ENCODE peak calls at places on chromosomes 1 and 21, in eight cellular contexts. I is neural crest cell, B is A549, F is brain microvascular endothelial cell, Y is fibroblast of villous mesenchyme, K is astrocyte of the cerebellum, J is AG10803, N is suprapubic skin. P is an unnamed sample.

GRCh38 chr1:233707906-233708292 is 94.0 kb downstream of the KCNK1 start:
- DNase-seq in I (no peak), B (no peak), F (no peak), Y (peak), K (no peak), J (no peak), N (no peak), P (no peak)

GRCh38 chr1:18142969-18143368 is 35.4 kb downstream of the IGSF21 start:
- DNase-seq in I (no peak), B (no peak), F (no peak), Y (no peak), K (no peak), J (no peak), N (no peak), P (no peak)

GRCh38 chr1:94633051-94633450 is 91.5 kb upstream of the F3 start:
- DNase-seq in I (no peak), B (no peak), F (no peak), Y (peak), K (no peak), J (peak), N (no peak), P (no peak)

GRCh38 chr1:205298191-205298994 is 23.2 kb downstream of the NUAK2 start:
- DNase-seq in I (no peak), B (peak), F (peak), Y (peak), K (peak), J (peak), N (no peak), P (no peak)

GRCh38 chr1:232598133-232598532 is 31.8 kb downstream of the SIPA1L2 start:
- DNase-seq in I (no peak), B (no peak), F (no peak), Y (no peak), K (no peak), J (no peak), N (no peak), P (no peak)

GRCh38 chr1:7060826-7061225 is 275.6 kb downstream of the CAMTA1 start:
- DNase-seq in I (no peak), B (no peak), F (no peak), Y (no peak), K (no peak), J (no peak), N (no peak), P (no peak)

GRCh38 chr1:37807220-37807554 is 403 bp upstream of the C1orf122 start:
- DNase-seq in I (no peak), B (no peak), F (no peak), Y (no peak), K (no peak), J (no peak), N (no peak), P (no peak)

GRCh38 chr1:93087532-93087931 is 8.4 kb downstream of the MTF2 start:
- DNase-seq in I (no peak), B (no peak), F (no peak), Y (no peak), K (no peak), J (no peak), N (no peak), P (no peak)

GRCh38 chr21:43734131-43734634 is 15.3 kb downstream of the PDXK start:
- DNase-seq in I (no peak), B (no peak), F (no peak), Y (no peak), K (no peak), J (no peak), N (no peak), P (no peak)

GRCh38 chr1:31932491-31933316 is 5.5 kb downstream of the PTP4A2 start:
- DNase-seq in I (no peak), B (peak), F (no peak), Y (no peak), K (no peak), J (no peak), N (no peak), P (no peak)

GRCh38 chr1:202965441-202965821 is 1.6 kb downstream of the CYB5R1 start:
- DNase-seq in I (no peak), B (no peak), F (no peak), Y (no peak), K (no peak), J (no peak), N (no peak), P (no peak)

GRCh38 chr1:167922023-167922422 is 8.1 kb upstream of the ADCY10 start:
- DNase-seq in I (no peak), B (no peak), F (no peak), Y (peak), K (no peak), J (peak), N (no peak), P (no peak)

GRCh38 chr1:193471981-193472380 is 285.6 kb upstream of the B3GALT2 start:
- DNase-seq in I (no peak), B (no peak), F (peak), Y (no peak), K (no peak), J (no peak), N (no peak), P (peak)

GRCh38 chr21:17667256-17667655 is 54.6 kb upstream of the BTG3 start:
- DNase-seq in I (no peak), B (no peak), F (no peak), Y (no peak), K (no peak), J (no peak), N (no peak), P (no peak)

GRCh38 chr1:24648919-24649318 is 5.8 kb downstream of the SRRM1 start:
- DNase-seq in I (no peak), B (no peak), F (no peak), Y (no peak), K (no peak), J (no peak), N (no peak), P (no peak)

GRCh38 chr1:12540580-12541273 is 77.3 kb downstream of the DHRS3 start:
- DNase-seq in I (no peak), B (no peak), F (no peak), Y (no peak), K (no peak), J (no peak), N (no peak), P (no peak)

GRCh38 chr1:101051688-101052638 is 26.4 kb upstream of the DPH5 start:
- DNase-seq in I (no peak), B (no peak), F (no peak), Y (no peak), K (no peak), J (no peak), N (no peak), P (no peak)

GRCh38 chr1:86137458-86137857 is 19.1 kb downstream of the COL24A1 start:
- DNase-seq in I (no peak), B (peak), F (peak), Y (peak), K (peak), J (peak), N (no peak), P (no peak)

GRCh38 chr1:172447641-172448040 is 3.8 kb upstream of the PIGC start:
- DNase-seq in I (no peak), B (no peak), F (no peak), Y (no peak), K (no peak), J (no peak), N (no peak), P (no peak)

GRCh38 chr1:183385746-183386145 is 32.4 kb downstream of the NMNAT2 start:
- DNase-seq in I (no peak), B (no peak), F (peak), Y (no peak), K (no peak), J (no peak), N (no peak), P (no peak)

GRCh38 chr1:163844393-163844948 is 522.7 kb downstream of the NUF2 start:
- DNase-seq in I (no peak), B (no peak), F (peak), Y (peak), K (no peak), J (peak), N (no peak), P (no peak)

GRCh38 chr1:17377325-17377953 is 5.4 kb downstream of the PADI6 start:
- DNase-seq in I (no peak), B (no peak), F (no peak), Y (no peak), K (no peak), J (no peak), N (no peak), P (no peak)

GRCh38 chr1:157748262-157748817 is 28.6 kb downstream of the FCRL2 start:
- DNase-seq in I (no peak), B (no peak), F (no peak), Y (no peak), K (no peak), J (no peak), N (no peak), P (no peak)

GRCh38 chr21:45514311-45515021 is 27.8 kb downstream of the SLC19A1 start:
- DNase-seq in I (no peak), B (no peak), F (no peak), Y (no peak), K (no peak), J (no peak), N (peak), P (no peak)

GRCh38 chr1:157776971-157777386 is at the start of gene FCRL2:
- DNase-seq in I (no peak), B (no peak), F (no peak), Y (no peak), K (no peak), J (no peak), N (no peak), P (no peak)

GRCh38 chr1:225556694-225557093 is 96.2 kb downstream of the ENAH start:
- DNase-seq in I (no peak), B (no peak), F (no peak), Y (no peak), K (no peak), J (no peak), N (no peak), P (no peak)

GRCh38 chr1:155037851-155038441 is 4.3 kb downstream of the DCST1 start:
- DNase-seq in I (no peak), B (no peak), F (no peak), Y (no peak), K (no peak), J (no peak), N (no peak), P (no peak)

GRCh38 chr1:189121941-189122340 is 1355.7 kb downstream of the BRINP3 start:
- DNase-seq in I (no peak), B (no peak), F (no peak), Y (no peak), K (no peak), J (no peak), N (no peak), P (no peak)

GRCh38 chr1:11134352-11135266 is 34.9 kb upstream of the EXOSC10 start:
- DNase-seq in I (no peak), B (no peak), F (peak), Y (peak), K (no peak), J (peak), N (no peak), P (no peak)

GRCh38 chr1:165697881-165698842 is at the start of gene ALDH9A1:
- DNase-seq in I (peak), B (peak), F (peak), Y (peak), K (peak), J (peak), N (peak), P (peak)
- TF ChIP-seq CTCF in I (peak), B (peak), F (peak), Y (peak), K (peak), J (peak), N (no peak), P (peak)

GRCh38 chr1:113874017-113874879 is 2.7 kb upstream of the PTPN22 start:
- DNase-seq in I (no peak), B (peak), F (no peak), Y (no peak), K (no peak), J (peak), N (no peak), P (no peak)
- TF ChIP-seq CTCF in I (no peak), B (no peak), F (peak), Y (no peak), K (peak), J (peak), N (no peak), P (no peak)

DNA sequence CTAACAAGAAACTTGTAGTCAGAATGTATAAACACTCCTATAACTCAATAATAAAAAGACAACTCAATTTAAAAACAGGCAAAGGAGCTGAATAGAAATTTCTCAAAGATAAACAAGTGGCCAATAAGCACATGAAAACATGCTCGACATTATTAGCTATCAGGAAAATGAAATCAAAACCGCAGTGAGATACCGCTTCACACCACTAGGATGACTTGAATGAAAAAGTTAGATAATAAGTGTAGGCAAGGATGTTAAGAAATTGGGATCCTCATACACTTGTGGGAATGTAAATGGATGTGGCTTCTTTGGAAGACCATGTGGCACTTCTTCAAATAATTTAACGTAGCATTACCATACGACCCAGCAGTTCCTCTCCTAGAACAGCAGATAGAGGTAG is 8.9 kb downstream of the RALGPS2 start:
- DNase-seq in I (no peak), B (no peak), F (no peak), Y (no peak), K (no peak), J (no peak), N (no peak), P (no peak)
- TF ChIP-seq CTCF in I (peak), B (no peak), F (peak), Y (peak), K (peak), J (no peak), N (no peak), P (peak)

GRCh38 chr1:181497870-181498269 is 14.6 kb downstream of the CACNA1E start:
- DNase-seq in I (no peak), B (no peak), F (no peak), Y (no peak), K (no peak), J (no peak), N (no peak), P (no peak)
- TF ChIP-seq CTCF in I (no peak), B (no peak), F (no peak), Y (no peak), K (no peak), J (no peak), N (no peak), P (peak)